ENCODE peak calls at places on chromosomes 2 and 18, in ten cellular contexts. C is stomach; P is H9; Y is kidney; H is 8988T; V is C1 segment of cervical spinal cord; X is ELR; J is progenitor cell of endocrine pancreas; N is activated CD8-positive, alpha-beta memory T cell treated with anti-CD3 and anti-CD28 coated beads for 24 hours; D is GM03348. K is an unnamed sample.

GRCh38 chr2:233838726-233839446 is 15.4 kb downstream of the HJURP start:
- DNase-seq in D (no peak), J (no peak), P (no peak), Y (peak), V (no peak), C (peak), H (no peak), X (no peak), N (peak), K (no peak)

GRCh38 chr2:188974184-188974583 is at the start of gene COL3A1:
- DNase-seq in P (no peak), X (peak), Y (peak), C (no peak), N (no peak), D (peak), V (no peak), J (no peak), H (no peak), K (no peak)

GRCh38 chr18:12656671-12657047 is 1.2 kb downstream of the SPIRE1 start:
- DNase-seq in C (no peak), N (no peak), X (peak), Y (no peak), V (no peak), H (no peak), P (no peak), J (no peak), D (peak), K (peak)

GRCh38 chr2:183037281-183037659 is 987 bp downstream of the NCKAP1 start:
- DNase-seq in X (peak), H (no peak), Y (no peak), P (no peak), C (no peak), V (peak), D (peak), J (no peak), N (no peak), K (no peak)

GRCh38 chr2:114661926-114662670 is 219.7 kb downstream of the DPP10 start:
- DNase-seq in D (peak), V (peak), H (no peak), C (no peak), P (peak), X (no peak), J (peak), Y (peak), N (peak), K (no peak)

GRCh38 chr18:74476154-74476553 is 19.0 kb upstream of the DIPK1C start:
- DNase-seq in J (peak), X (peak), N (no peak), P (peak), Y (no peak), H (no peak), C (no peak), V (peak), D (peak), K (peak)

GRCh38 chr2:64859208-64860161 is 129.7 kb upstream of the SLC1A4 start:
- DNase-seq in J (peak), V (peak), X (peak), C (peak), Y (peak), N (no peak), P (peak), D (peak), H (peak), K (peak)

GRCh38 chr2:106107509-106108131 is 86.5 kb downstream of the UXS1 start:
- DNase-seq in P (no peak), D (peak), X (peak), N (no peak), V (no peak), Y (no peak), J (no peak), H (no peak), C (no peak), K (no peak)

GRCh38 chr2:105391058-105391627 is 7.7 kb downstream of the FHL2 start:
- DNase-seq in P (no peak), H (no peak), N (no peak), J (no peak), C (no peak), V (no peak), D (no peak), Y (no peak), X (peak), K (no peak)

GRCh38 chr2:15222856-15223255 is 338.3 kb downstream of the NBAS start:
- DNase-seq in J (no peak), C (no peak), N (no peak), H (no peak), D (no peak), V (no peak), P (no peak), Y (no peak), X (no peak), K (no peak)

GRCh38 chr2:42856891-42857632 is 64.7 kb upstream of the HAAO start:
- DNase-seq in P (no peak), H (no peak), D (no peak), N (no peak), Y (no peak), J (no peak), C (no peak), X (no peak), V (no peak), K (no peak)

GRCh38 chr2:224472137-224472536 is 70.2 kb upstream of the FAM124B start:
- DNase-seq in J (no peak), N (no peak), X (no peak), Y (no peak), H (no peak), P (no peak), D (no peak), V (no peak), C (no peak), K (no peak)

GRCh38 chr2:115910270-115910669 is 1467.8 kb downstream of the DPP10 start:
- DNase-seq in J (no peak), Y (no peak), V (no peak), P (peak), N (no peak), H (no peak), C (no peak), D (no peak), X (no peak), K (peak)

GRCh38 chr2:237322564-237322963 is 91.4 kb downstream of the COL6A3 start:
- DNase-seq in Y (no peak), N (no peak), C (peak), D (no peak), V (no peak), P (peak), J (peak), X (peak), H (no peak), K (no peak)

GRCh38 chr2:1749750-1750149 is 5.4 kb upstream of the PXDN start:
- DNase-seq in H (no peak), Y (peak), C (peak), P (no peak), V (no peak), N (peak), J (no peak), X (no peak), D (no peak), K (no peak)

GRCh38 chr2:130252880-130253645 is 54.8 kb upstream of the TUBA3E start:
- DNase-seq in V (no peak), Y (peak), P (no peak), N (no peak), J (no peak), D (peak), H (peak), C (no peak), X (peak), K (no peak)

GRCh38 chr2:209141142-209141541 is 282.7 kb upstream of the MAP2 start:
- DNase-seq in H (no peak), P (no peak), V (no peak), J (no peak), X (no peak), Y (no peak), N (no peak), C (no peak), D (no peak), K (no peak)

GRCh38 chr2:37871453-37872191 is 53.5 kb upstream of the RMDN2 start:
- DNase-seq in V (no peak), J (no peak), H (no peak), N (no peak), P (no peak), D (peak), Y (no peak), X (peak), C (no peak), K (no peak)

GRCh38 chr2:180405520-180405919 is 398.4 kb upstream of the CWC22 start:
- DNase-seq in C (no peak), Y (no peak), V (no peak), J (no peak), D (no peak), P (no peak), X (no peak), H (no peak), N (no peak), K (no peak)

GRCh38 chr18:76643996-76644395 is 149.0 kb upstream of the ZNF516 start:
- DNase-seq in P (no peak), X (no peak), H (no peak), V (no peak), D (no peak), Y (no peak), C (no peak), J (no peak), N (no peak), K (no peak)

GRCh38 chr18:4016391-4017049 is 438.6 kb downstream of the DLGAP1 start:
- DNase-seq in D (no peak), J (no peak), C (no peak), X (no peak), H (no peak), V (no peak), Y (no peak), N (no peak), P (peak), K (no peak)

GRCh38 chr2:170815746-170816498 is 765 bp upstream of the GAD1 start:
- DNase-seq in X (peak), J (peak), D (peak), V (no peak), N (peak), Y (peak), H (peak), P (peak), C (peak), K (peak)

GRCh38 chr18:65214456-65214855 is 536.4 kb upstream of the CDH7 start:
- DNase-seq in J (no peak), H (no peak), Y (no peak), D (no peak), V (no peak), P (no peak), X (no peak), C (no peak), N (no peak), K (no peak)

GRCh38 chr2:119429225-119430000 is 2.2 kb upstream of the TMEM37 start:
- DNase-seq in Y (no peak), X (no peak), N (peak), J (no peak), C (no peak), D (no peak), H (no peak), P (peak), V (no peak), K (no peak)

GRCh38 chr2:106956879-106957278 is 70.9 kb upstream of the ST6GAL2 start:
- DNase-seq in V (no peak), P (no peak), C (no peak), Y (no peak), H (no peak), X (peak), D (peak), N (no peak), J (no peak), K (no peak)

GRCh38 chr2:100742884-100743283 is 77.1 kb upstream of the NPAS2 start:
- DNase-seq in N (no peak), D (peak), J (no peak), Y (no peak), H (no peak), P (no peak), C (no peak), V (no peak), X (peak), K (no peak)

GRCh38 chr2:63888490-63889402 is 47.0 kb downstream of the UGP2 start:
- DNase-seq in H (peak), P (peak), D (peak), J (peak), C (peak), V (no peak), Y (no peak), X (peak), N (peak), K (peak)

GRCh38 chr18:77544792-77545191 is 295.1 kb downstream of the GALR1 start:
- DNase-seq in N (no peak), H (no peak), P (no peak), D (no peak), X (no peak), C (no peak), Y (no peak), V (no peak), J (no peak), K (no peak)

GRCh38 chr2:119647440-119648169 is 31.4 kb upstream of the TMEM177 start:
- DNase-seq in H (no peak), X (peak), N (no peak), C (no peak), D (no peak), J (no peak), Y (no peak), P (no peak), V (no peak), K (no peak)

GRCh38 chr18:29164993-29165599 is 988.2 kb upstream of the CDH2 start:
- DNase-seq in C (no peak), Y (no peak), N (no peak), H (peak), D (peak), P (no peak), X (peak), V (no peak), J (no peak), K (no peak)

GRCh38 chr2:12675352-12675795 is 41.4 kb upstream of the TRIB2 start:
- DNase-seq in H (no peak), Y (no peak), V (no peak), C (peak), N (no peak), J (no peak), X (peak), D (peak), P (no peak), K (no peak)

GRCh38 chr2:181308731-181309130 is 148.5 kb upstream of the ITGA4 start:
- DNase-seq in X (no peak), J (no peak), P (no peak), Y (no peak), V (no peak), H (no peak), N (no peak), C (no peak), D (no peak), K (no peak)

GRCh38 chr18:75130591-75131274 is 78.2 kb downstream of the PTGR3 start:
- DNase-seq in J (no peak), V (no peak), D (no peak), X (peak), Y (no peak), C (no peak), N (no peak), H (no peak), P (no peak), K (no peak)